ENCODE peak calls at places on chromosomes 16 and 17, in four cellular contexts. I is stimulated activated CD4-positive, alpha-beta T cell treated with anti-CD3 and anti-CD28 coated beads, Interleukin-1b, Interleukin-23, amount 100 ng/mL, for 1 hour; Y is NCI-H345; J is stimulated activated CD8-positive, alpha-beta memory T cell treated with anti-CD3 and anti-CD28 coated beads, Interleukin-12 subunit alpha, Interleukin-12 subunit beta, amount 100 ng/mL, for 4 hours. V is an unnamed sample.

GRCh38 chr17:47980516-47980915 is 9.6 kb downstream of the CDK5RAP3 start:
- DNase-seq in I (no peak), Y (no peak), J (no peak), V (no peak)

GRCh38 chr17:29080323-29080722 is 37.4 kb downstream of the PIPOX start:
- DNase-seq in I (no peak), Y (no peak), J (no peak), V (no peak)

GRCh38 chr16:11112723-11113348 is 143.2 kb downstream of the SOCS1 start:
- DNase-seq in I (no peak), Y (peak; percentile 68), J (no peak), V (no peak)

GRCh38 chr16:53566568-53566967 is 63.6 kb upstream of the AKTIP start:
- DNase-seq in I (no peak), Y (no peak), J (no peak), V (no peak)

GRCh38 chr17:977163-977562 is 2.4 kb downstream of the NXN start:
- DNase-seq in I (no peak), Y (no peak), J (no peak), V (no peak)

GRCh38 chr16:30429418-30429677 is 482 bp downstream of the DCTPP1 start:
- DNase-seq in I (no peak), Y (no peak), J (no peak), V (no peak)

GRCh38 chr17:259341-259976 is 78.0 kb upstream of the DOC2B start:
- DNase-seq in I (no peak), Y (no peak), J (no peak), V (no peak)

GRCh38 chr16:89308391-89309333 is 91.2 kb downstream of the ZNF778 start:
- DNase-seq in I (no peak), Y (no peak), J (no peak), V (no peak)

GRCh38 chr17:46866747-46867146 is 15.4 kb downstream of the WNT9B start:
- DNase-seq in I (no peak), Y (no peak), J (no peak), V (no peak)

GRCh38 chr17:77440571-77440981 is 299.8 kb downstream of the SEC14L1 start:
- DNase-seq in I (no peak), Y (no peak), J (no peak), V (no peak)

GRCh38 chr17:46053911-46054534 is 55.0 kb downstream of the STH start:
- DNase-seq in I (no peak), Y (no peak), J (no peak), V (no peak)

GRCh38 chr17:82031885-82032627 is 578 bp downstream of the RAC3 start:
- DNase-seq in I (no peak), Y (peak; percentile 65), J (no peak), V (no peak)

V was measured in nephron progenitor cell.